ENCODE peak calls at places on chromosomes 6 and 20, in five cellular contexts. Q, M, S, A and N are unnamed samples.

GRCh38 chr6:43375693-43376092 is 6.2 kb upstream of the ZNF318 start:
- DNase-seq in Q (no peak), M (no peak), S (no peak), A (no peak), N (no peak)

GRCh38 chr6:45001663-45002062 is 326.5 kb upstream of the RUNX2 start:
- DNase-seq in Q (no peak), M (no peak), S (no peak), A (no peak), N (no peak)

GRCh38 chr6:7505196-7505699 is 36.2 kb upstream of the DSP start:
- DNase-seq in Q (no peak), M (peak), S (no peak), A (no peak), N (no peak)

GRCh38 chr6:102356170-102356569 is 962.7 kb downstream of the GRIK2 start:
- DNase-seq in Q (no peak), M (peak), S (no peak), A (no peak), N (no peak)

GRCh38 chr20:63009044-63009961 is 2.5 kb upstream of the BHLHE23 start:
- DNase-seq in Q (peak), M (peak), S (no peak), A (peak), N (peak)

GRCh38 chr6:129946439-129947140 is 71.8 kb upstream of the L3MBTL3 start:
- DNase-seq in Q (no peak), M (peak), S (no peak), A (no peak), N (no peak)

GRCh38 chr6:45714795-45715507 is 300.7 kb downstream of the CLIC5 start:
- DNase-seq in Q (no peak), M (peak), S (no peak), A (peak), N (no peak)

GRCh38 chr6:53294095-53294494 is 54.7 kb downstream of the ELOVL5 start:
- DNase-seq in Q (no peak), M (peak), S (no peak), A (no peak), N (no peak)

GRCh38 chr20:20024942-20025341 is 7.8 kb downstream of the NAA20 start:
- DNase-seq in Q (no peak), M (no peak), S (no peak), A (no peak), N (no peak)

GRCh38 chr20:53883098-53883762 is 187.2 kb downstream of the BCAS1 start:
- DNase-seq in Q (no peak), M (no peak), S (no peak), A (peak), N (no peak)

GRCh38 chr6:107813555-107814194 is 10.4 kb downstream of the SCML4 start:
- DNase-seq in Q (no peak), M (no peak), S (no peak), A (no peak), N (no peak)

GRCh38 chr20:9389321-9389720 is 125.1 kb upstream of the LAMP5 start:
- DNase-seq in Q (no peak), M (no peak), S (no peak), A (no peak), N (no peak)

GRCh38 chr20:4901031-4901818 is 100.1 kb downstream of the SLC23A2 start:
- DNase-seq in Q (no peak), M (no peak), S (no peak), A (no peak), N (no peak)

GRCh38 chr6:168116446-168116974 is 37.5 kb upstream of the FRMD1 start:
- DNase-seq in Q (no peak), M (no peak), S (no peak), A (no peak), N (no peak)

DNA sequence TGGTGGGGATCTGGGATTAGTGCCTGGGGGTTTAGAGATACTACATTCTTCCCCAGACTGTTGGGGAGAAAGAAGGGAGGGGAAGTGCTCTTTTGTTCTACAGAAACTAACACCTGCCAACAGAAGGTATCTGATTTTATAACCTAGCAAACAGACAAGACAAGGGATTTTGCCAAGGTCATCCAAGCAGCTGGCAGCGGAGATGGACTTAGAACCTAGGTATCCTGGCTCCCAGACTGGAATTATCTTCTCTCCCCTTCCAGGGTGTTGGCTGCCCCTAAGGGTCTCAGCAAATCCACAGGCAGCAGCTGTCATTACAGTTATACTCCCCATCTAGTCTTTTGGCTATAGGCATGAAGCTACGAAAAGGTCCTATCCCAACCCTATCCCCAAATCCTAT is 8.4 kb downstream of the SDC4 start:
- DNase-seq in Q (no peak), M (no peak), S (no peak), A (no peak), N (no peak)
- H3K27ac ChIP-seq in Q (peak), M (peak), S (peak), A (no peak), N (no peak)

DNA sequence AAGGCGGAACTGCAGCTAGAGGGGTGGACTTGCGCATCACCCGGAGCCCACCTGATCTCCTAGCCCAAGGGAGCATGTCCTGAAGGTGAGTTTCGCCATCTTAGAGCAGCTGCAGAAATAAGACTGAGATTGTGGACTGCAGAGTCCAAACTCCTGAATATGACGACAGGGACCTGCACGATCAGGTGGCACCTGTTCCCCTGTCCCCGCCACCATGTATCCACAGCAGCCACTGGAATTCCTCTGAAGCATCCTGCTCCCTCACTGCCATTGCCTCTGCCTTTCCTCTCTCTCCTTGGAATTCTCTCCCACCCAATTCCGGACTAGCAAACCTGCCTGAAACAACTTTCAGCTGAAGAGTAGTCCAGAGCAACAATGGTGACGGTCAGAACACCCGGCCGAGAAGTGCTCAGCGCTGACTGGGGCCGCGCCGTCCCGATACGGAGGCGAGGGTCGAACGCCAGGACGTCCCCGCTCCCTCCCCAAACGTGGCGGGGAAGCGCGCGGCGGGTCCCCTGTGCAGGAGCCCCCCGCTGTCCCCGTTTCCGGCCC is 710 bp upstream of the FAM120B start:
- DNase-seq in Q (no peak), M (no peak), S (no peak), A (peak), N (no peak)
- H3K27ac ChIP-seq in Q (peak), M (no peak), S (peak), A (peak), N (no peak)

DNA sequence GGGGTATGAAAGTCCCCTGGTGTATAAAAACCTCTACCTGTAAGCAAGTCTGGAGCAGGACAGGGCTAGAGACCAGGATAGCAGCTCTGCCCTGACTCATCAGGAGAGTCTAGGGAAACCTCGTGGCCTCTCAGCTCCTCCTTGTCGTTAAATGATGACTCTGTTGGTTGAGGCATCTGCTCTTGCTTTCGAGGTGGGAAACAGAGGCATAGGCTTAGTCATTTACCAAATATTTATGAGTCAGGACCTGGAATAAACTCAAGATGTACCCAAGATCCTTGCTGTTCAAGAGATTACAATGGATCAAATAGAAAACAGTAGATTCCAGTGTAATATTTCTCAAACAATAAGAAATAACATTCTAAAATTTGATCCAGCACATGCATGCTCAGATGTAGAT is 5.5 kb downstream of the MANBAL start:
- DNase-seq in Q (no peak), M (no peak), S (no peak), A (peak), N (no peak)
- H3K27ac ChIP-seq in Q (peak), M (no peak), S (no peak), A (peak), N (no peak)

DNA sequence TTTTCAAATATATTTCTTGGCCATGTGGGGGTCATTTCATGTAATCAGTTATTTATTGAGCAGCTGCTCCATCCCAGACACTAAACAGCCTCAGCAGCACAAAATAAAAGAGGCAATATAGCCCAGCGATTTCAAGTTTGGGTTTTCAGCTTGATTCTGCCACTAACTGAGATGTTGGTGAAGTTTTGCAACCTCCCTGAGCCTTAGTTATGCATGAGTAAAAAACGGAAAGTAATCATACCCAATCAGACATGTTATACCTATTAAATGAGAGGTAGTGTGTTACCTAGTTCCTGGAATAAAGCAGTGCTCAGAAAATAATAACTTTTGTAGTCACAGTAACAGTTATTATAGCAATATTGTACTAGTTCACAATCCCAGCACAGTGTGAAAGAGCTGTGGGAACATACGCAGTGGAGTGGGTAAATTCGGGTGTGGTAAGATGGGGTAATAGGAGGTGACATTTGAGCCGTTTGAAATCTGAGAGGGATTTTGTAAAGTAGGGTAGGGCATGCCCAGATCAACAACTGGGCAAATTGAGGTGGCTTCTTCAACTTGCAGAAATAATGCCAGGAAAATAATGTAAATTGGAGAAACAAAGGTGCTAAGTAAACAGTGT is 1.5 kb downstream of the SLC9A8 start:
- DNase-seq in Q (no peak), M (no peak), S (no peak), A (no peak), N (no peak)
- H3K27ac ChIP-seq in Q (peak), M (no peak), S (no peak), A (no peak), N (no peak)

GRCh38 chr6:20238688-20239587 is 26.7 kb upstream of the MBOAT1 start:
- DNase-seq in Q (no peak), M (peak), S (no peak), A (no peak), N (no peak)

GRCh38 chr6:20236899-20237600 is 24.8 kb upstream of the MBOAT1 start:
- DNase-seq in Q (no peak), M (no peak), S (no peak), A (no peak), N (no peak)

GRCh38 chr6:20235041-20235440 is 22.8 kb upstream of the MBOAT1 start:
- DNase-seq in Q (no peak), M (no peak), S (no peak), A (no peak), N (no peak)

GRCh38 chr6:20236344-20236743 is 24.1 kb upstream of the MBOAT1 start:
- DNase-seq in Q (no peak), M (no peak), S (no peak), A (no peak), N (no peak)

DNA sequence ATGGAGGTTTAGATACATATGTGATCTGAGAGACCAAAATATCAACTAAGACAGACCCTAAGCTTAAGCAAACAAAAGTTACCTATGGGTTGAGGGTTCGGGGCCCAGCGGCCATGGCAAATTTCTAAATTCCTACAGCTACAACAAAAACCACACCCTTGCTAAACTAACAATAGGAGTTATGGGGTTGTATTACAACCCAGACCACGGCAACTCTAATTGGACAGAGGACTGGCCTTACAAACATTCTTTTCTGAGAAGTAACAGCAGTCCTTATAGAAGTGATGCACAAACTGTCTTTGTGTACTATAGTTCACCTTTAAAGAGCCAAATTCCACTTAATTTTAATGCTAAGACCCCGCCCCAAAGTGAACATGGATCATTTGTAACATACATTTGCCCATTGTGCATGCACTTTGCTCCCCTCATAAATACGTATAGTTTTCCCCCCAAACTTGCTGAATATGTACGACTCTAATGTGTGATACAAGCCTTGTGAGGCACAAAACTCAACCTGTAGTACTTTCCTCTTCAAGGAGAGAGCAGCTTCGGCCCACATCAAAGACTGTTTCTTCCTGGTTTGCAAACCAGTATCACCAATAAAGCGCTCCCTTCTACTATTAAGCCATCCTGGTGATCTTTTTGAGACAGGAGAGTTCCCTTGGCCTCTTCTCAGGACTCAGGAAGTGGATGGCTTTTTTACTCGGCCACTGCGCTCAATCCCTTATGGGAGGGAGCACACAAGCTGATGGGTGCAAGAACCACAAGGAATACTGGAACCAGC is 25.6 kb upstream of the MBOAT1 start:
- DNase-seq in Q (no peak), M (peak), S (no peak), A (no peak), N (no peak)
- H3K27ac ChIP-seq in Q (no peak), M (no peak), S (no peak), A (no peak), N (no peak)

GRCh38 chr20:3040086-3040485 is 3.3 kb upstream of the GNRH2 start:
- DNase-seq in Q (no peak), M (no peak), S (no peak), A (no peak), N (no peak)
- H3K27ac ChIP-seq in Q (no peak), M (no peak), S (no peak), A (no peak), N (no peak)